ENCODE peak calls at places on chromosomes 6 and 20, in six cellular contexts. R is Daoy; K is stimulated activated CD8-positive, alpha-beta memory T cell treated with anti-CD3 and anti-CD28 coated beads, Interleukin-4, amount 100 ng/mL, for 24 hours; Y is H4; Z is effector CD4-positive, alpha-beta T cell; D is small intestine. L is an unnamed sample.

GRCh38 chr20:3784226-3784853 is 2.2 kb downstream of the CENPB start:
- DNase-seq in K (no peak), R (no peak), Y (no peak), Z (no peak), D (no peak), L (no peak)

GRCh38 chr20:24721891-24722530 is 227.1 kb upstream of the CST7 start:
- DNase-seq in R (no peak), D (no peak), Z (no peak), K (no peak), Y (no peak), L (no peak)

GRCh38 chr20:32614772-32615171 is 29.6 kb upstream of the NOL4L start:
- DNase-seq in D (no peak), R (no peak), K (no peak), Z (no peak), Y (no peak), L (no peak)

GRCh38 chr6:50120300-50120699 is 70.6 kb upstream of the DEFB112 start:
- DNase-seq in Y (no peak), K (no peak), D (no peak), R (no peak), Z (no peak), L (no peak)

GRCh38 chr6:13614926-13615801 is at the start of gene NOL7:
- DNase-seq in Z (peak; percentile 99), R (peak; percentile 100), D (peak; percentile 98), Y (peak; percentile 98), K (peak; percentile 97), L (peak; percentile 98)

GRCh38 chr6:145241039-145241438 is 494.3 kb downstream of the EPM2A start:
- DNase-seq in Z (no peak), D (no peak), K (no peak), R (peak; percentile 20), Y (peak; percentile 7), L (no peak)

GRCh38 chr6:34836008-34836407 is 44.1 kb downstream of the BLTP3A start:
- DNase-seq in K (no peak), Z (no peak), Y (no peak), D (no peak), R (no peak), L (no peak)

GRCh38 chr6:79949235-79949634 is 1.9 kb upstream of the ELOVL4 start:
- DNase-seq in K (no peak), Z (peak; percentile 55), Y (peak; percentile 53), D (peak; percentile 66), R (peak; percentile 76), L (peak; percentile 64)

GRCh38 chr6:163243083-163243482 is 171.4 kb upstream of the QKI start:
- DNase-seq in R (peak; percentile 49), D (no peak), Z (no peak), Y (no peak), K (no peak), L (no peak)

GRCh38 chr20:62088258-62089127 is 22.8 kb upstream of the TAF4 start:
- DNase-seq in K (no peak), Y (peak; percentile 96), D (peak; percentile 62), Z (no peak), R (peak; percentile 80), L (no peak)

GRCh38 chr6:26659042-26659359 is 545 bp downstream of the ZNF322 start:
- DNase-seq in Z (no peak), Y (no peak), D (peak; percentile 21), K (no peak), R (no peak), L (no peak)

GRCh38 chr20:45300961-45301360 is 5.7 kb upstream of the RBPJL start:
- DNase-seq in Y (peak; percentile 54), Z (no peak), R (peak; percentile 74), D (no peak), K (no peak), L (no peak)

GRCh38 chr6:25312703-25313102 is 33.5 kb downstream of the CARMIL1 start:
- DNase-seq in Y (peak; percentile 70), Z (no peak), K (no peak), D (no peak), R (peak; percentile 70), L (no peak)

GRCh38 chr6:72519871-72520270 is 102.0 kb upstream of the KCNQ5 start:
- DNase-seq in D (no peak), K (no peak), R (no peak), Y (no peak), Z (no peak), L (no peak)

GRCh38 chr6:137443901-137444300 is 50.3 kb downstream of the OLIG3 start:
- DNase-seq in K (no peak), Z (no peak), R (peak; percentile 33), D (no peak), Y (no peak), L (no peak)

GRCh38 chr6:71473908-71474307 is 185.3 kb downstream of the OGFRL1 start:
- DNase-seq in D (no peak), R (peak; percentile 98), K (no peak), Y (peak; percentile 90), Z (no peak), L (peak; percentile 35)

GRCh38 chr6:157107915-157108651 is 215.2 kb downstream of the TMEM242 start:
- DNase-seq in R (peak; percentile 87), D (peak; percentile 35), Y (peak; percentile 27), Z (no peak), K (no peak), L (no peak)

GRCh38 chr6:3534599-3534998 is 77.7 kb upstream of the SLC22A23 start:
- DNase-seq in R (peak; percentile 17), K (no peak), Z (no peak), D (no peak), Y (no peak), L (no peak)

GRCh38 chr20:2759603-2760360 is 40.6 kb downstream of the CPXM1 start:
- DNase-seq in D (no peak), K (no peak), R (no peak), Z (no peak), Y (no peak), L (no peak)

GRCh38 chr20:2353231-2353630 is 27.5 kb upstream of the TGM6 start:
- DNase-seq in D (no peak), Y (no peak), Z (no peak), K (no peak), R (no peak), L (no peak)

GRCh38 chr20:57601211-57601570 is 19.0 kb downstream of the ZBP1 start:
- DNase-seq in Y (no peak), K (no peak), Z (no peak), D (no peak), R (peak; percentile 33), L (no peak)

GRCh38 chr6:44446626-44447297 is 59.3 kb downstream of the CDC5L start:
- DNase-seq in D (no peak), Z (no peak), R (peak; percentile 56), Y (peak; percentile 85), K (no peak), L (no peak)

GRCh38 chr6:9494864-9495263 is 920.0 kb downstream of the TFAP2A start:
- DNase-seq in D (no peak), R (no peak), Y (no peak), K (no peak), Z (no peak), L (no peak)

L was measured in colonic mucosa.